ENCODE peak calls at places on chromosome 4, in nine cellular contexts. P, Z, T, U, S, D, Y, H and O are unnamed samples.

GRCh38 chr4:679571-680083 is 5.3 kb downstream of the MYL5 start:
- DNase-seq in P (no peak), Z (peak), T (peak), U (no peak), S (no peak), D (no peak), Y (no peak), H (no peak), O (no peak)

GRCh38 chr4:182201871-182202270 is 41.3 kb upstream of the TENM3 start:
- DNase-seq in P (no peak), Z (no peak), T (no peak), U (no peak), S (no peak), D (no peak), Y (no peak), H (no peak), O (no peak)

GRCh38 chr4:168656946-168657473 is 160.2 kb downstream of the PALLD start:
- DNase-seq in P (no peak), Z (no peak), T (no peak), U (no peak), S (no peak), D (no peak), Y (no peak), H (no peak), O (no peak)

GRCh38 chr4:907691-908437 is 24.3 kb downstream of the GAK start:
- DNase-seq in P (no peak), Z (peak), T (no peak), U (no peak), S (no peak), D (no peak), Y (no peak), H (no peak), O (no peak)

GRCh38 chr4:53105313-53105712 is 243.2 kb downstream of the RASL11B start:
- DNase-seq in P (no peak), Z (no peak), T (no peak), U (peak), S (no peak), D (no peak), Y (no peak), H (no peak), O (no peak)

GRCh38 chr4:90904018-90904417 is 776.8 kb downstream of the CCSER1 start:
- DNase-seq in P (no peak), Z (no peak), T (no peak), U (no peak), S (no peak), D (no peak), Y (no peak), H (no peak), O (no peak)

GRCh38 chr4:76954489-76954888 is 4.9 kb downstream of the SEPTIN11 start:
- DNase-seq in P (no peak), Z (no peak), T (no peak), U (no peak), S (no peak), D (no peak), Y (no peak), H (no peak), O (no peak)

GRCh38 chr4:26162095-26162494 is 158.7 kb upstream of the RBPJ start:
- DNase-seq in P (no peak), Z (no peak), T (no peak), U (no peak), S (no peak), D (no peak), Y (no peak), H (no peak), O (no peak)

GRCh38 chr4:122666527-122667245 is 45.8 kb upstream of the IL21 start:
- DNase-seq in P (no peak), Z (no peak), T (no peak), U (no peak), S (no peak), D (peak), Y (peak), H (no peak), O (no peak)

GRCh38 chr4:28557755-28558154 is 1697.1 kb downstream of the STIM2 start:
- DNase-seq in P (no peak), Z (no peak), T (no peak), U (no peak), S (no peak), D (no peak), Y (no peak), H (no peak), O (no peak)

GRCh38 chr4:151418385-151418784 is 9.4 kb downstream of the FHIP1A start:
- DNase-seq in P (no peak), Z (no peak), T (no peak), U (no peak), S (no peak), D (peak), Y (no peak), H (no peak), O (no peak)

GRCh38 chr4:180028682-180029081 is 2214.5 kb upstream of the TENM3 start:
- DNase-seq in P (no peak), Z (no peak), T (peak), U (peak), S (no peak), D (peak), Y (peak), H (no peak), O (no peak)

GRCh38 chr4:138599965-138600364 is 357.8 kb upstream of the SLC7A11 start:
- DNase-seq in P (no peak), Z (no peak), T (no peak), U (no peak), S (no peak), D (no peak), Y (no peak), H (no peak), O (no peak)

GRCh38 chr4:3021627-3022026 is 52.7 kb downstream of the HTT-AS start:
- DNase-seq in P (no peak), Z (peak), T (no peak), U (no peak), S (peak), D (no peak), Y (no peak), H (no peak), O (no peak)

GRCh38 chr4:93897559-93897958 is 69.0 kb downstream of the ATOH1 start:
- DNase-seq in P (no peak), Z (no peak), T (no peak), U (no peak), S (no peak), D (peak), Y (peak), H (no peak), O (no peak)

GRCh38 chr4:55947254-55947882 is 1.4 kb upstream of the CEP135 start:
- DNase-seq in P (no peak), Z (no peak), T (no peak), U (no peak), S (no peak), D (no peak), Y (no peak), H (no peak), O (no peak)

GRCh38 chr4:152500798-152501434 is 35.0 kb downstream of the FBXW7 start:
- DNase-seq in P (peak), Z (no peak), T (peak), U (peak), S (no peak), D (peak), Y (peak), H (no peak), O (no peak)

GRCh38 chr4:47933798-47934197 is 19.4 kb upstream of the NFXL1 start:
- DNase-seq in P (no peak), Z (no peak), T (no peak), U (no peak), S (no peak), D (no peak), Y (peak), H (no peak), O (no peak)

GRCh38 chr4:152850377-152850776 is 70.6 kb downstream of the ARFIP1 start:
- DNase-seq in P (peak), Z (peak), T (peak), U (peak), S (no peak), D (no peak), Y (no peak), H (no peak), O (no peak)

GRCh38 chr4:110550260-110550659 is 72.6 kb downstream of the PITX2 start:
- DNase-seq in P (no peak), Z (no peak), T (no peak), U (no peak), S (no peak), D (peak), Y (no peak), H (no peak), O (no peak)

GRCh38 chr4:37383579-37384229 is 139.2 kb downstream of the NWD2 start:
- DNase-seq in P (no peak), Z (no peak), T (no peak), U (peak), S (no peak), D (peak), Y (peak), H (no peak), O (no peak)

GRCh38 chr4:53545238-53545637 is 46.0 kb downstream of the LNX1 start:
- DNase-seq in P (no peak), Z (no peak), T (no peak), U (no peak), S (no peak), D (no peak), Y (no peak), H (no peak), O (no peak)

GRCh38 chr4:127598656-127599055 is 34.1 kb upstream of the INTU start:
- DNase-seq in P (no peak), Z (no peak), T (no peak), U (no peak), S (no peak), D (no peak), Y (no peak), H (no peak), O (no peak)

GRCh38 chr4:81504685-81505598 is 33.2 kb upstream of the RASGEF1B start:
- DNase-seq in P (peak), Z (peak), T (peak), U (no peak), S (peak), D (no peak), Y (no peak), H (no peak), O (no peak)

DNA sequence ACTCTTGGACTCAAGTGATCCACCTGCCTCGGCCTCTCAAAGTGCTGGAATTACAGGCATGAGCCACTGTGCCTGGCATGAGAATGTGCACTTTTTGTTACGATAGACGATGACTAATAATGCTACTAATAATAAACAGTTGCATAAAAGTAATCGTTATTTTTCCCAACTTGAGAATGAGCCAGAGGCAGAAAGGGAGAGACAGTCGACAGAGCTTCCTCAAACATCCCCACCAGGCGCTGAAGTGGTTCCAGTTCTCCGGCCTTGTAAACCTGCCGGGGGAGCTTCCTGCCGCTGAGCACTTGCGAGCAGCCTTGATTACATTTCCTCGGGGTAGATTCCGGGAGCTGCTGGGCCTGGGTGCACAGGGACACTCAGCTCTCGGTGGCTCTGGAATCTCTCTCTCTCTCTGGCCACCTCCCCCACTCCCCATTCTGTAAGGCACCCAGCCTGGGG is 8.9 kb upstream of the HTRA3 start:
- DNase-seq in P (no peak), Z (no peak), T (peak), U (peak), S (peak), D (no peak), Y (peak), H (no peak), O (no peak)
- H3K27ac ChIP-seq in P (no peak), Z (no peak), T (peak), U (no peak), S (peak), D (no peak), Y (peak), H (no peak), O (peak)

GRCh38 chr4:42716996-42717395 is 60.1 kb upstream of the ATP8A1 start:
- DNase-seq in P (no peak), Z (peak), T (no peak), U (no peak), S (no peak), D (no peak), Y (no peak), H (no peak), O (no peak)
- H3K27ac ChIP-seq in P (no peak), Z (no peak), T (no peak), U (no peak), S (no peak), D (no peak), Y (no peak), H (no peak), O (no peak)

DNA sequence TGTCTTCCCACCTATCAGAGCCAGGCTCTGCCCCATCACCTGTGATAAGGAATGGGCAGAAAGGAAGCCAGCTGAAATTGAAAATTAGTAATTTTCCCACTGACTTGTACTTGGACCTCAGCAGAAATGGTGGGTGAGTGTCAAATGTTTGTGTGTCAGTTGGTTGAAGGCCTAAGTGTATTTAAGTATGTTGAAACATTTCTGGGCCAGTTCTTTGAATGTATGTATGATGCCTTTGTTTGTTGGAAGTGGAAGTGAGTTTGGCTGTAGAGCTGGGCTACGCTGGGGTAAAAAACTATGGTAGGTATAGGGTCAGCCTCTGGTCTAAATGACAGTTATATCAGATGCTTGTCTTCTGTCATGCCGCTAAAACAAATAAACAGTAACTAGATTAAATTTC is 27.7 kb downstream of the JADE1 start:
- DNase-seq in P (no peak), Z (no peak), T (no peak), U (no peak), S (no peak), D (no peak), Y (no peak), H (no peak), O (no peak)
- H3K27ac ChIP-seq in P (no peak), Z (no peak), T (no peak), U (no peak), S (no peak), D (no peak), Y (no peak), H (no peak), O (no peak)

GRCh38 chr4:99201687-99202086 is 17.4 kb downstream of the ADH6 start:
- DNase-seq in P (no peak), Z (no peak), T (no peak), U (no peak), S (no peak), D (no peak), Y (no peak), H (no peak), O (no peak)

GRCh38 chr4:99200148-99200547 is 18.9 kb downstream of the ADH6 start:
- DNase-seq in P (no peak), Z (no peak), T (no peak), U (no peak), S (no peak), D (no peak), Y (no peak), H (no peak), O (no peak)

GRCh38 chr4:99202094-99202493 is 17.0 kb downstream of the ADH6 start:
- DNase-seq in P (no peak), Z (no peak), T (no peak), U (no peak), S (no peak), D (no peak), Y (no peak), H (no peak), O (no peak)

GRCh38 chr4:99205104-99205979 is 13.7 kb downstream of the ADH6 start:
- DNase-seq in P (no peak), Z (no peak), T (peak), U (no peak), S (no peak), D (no peak), Y (no peak), H (no peak), O (no peak)

GRCh38 chr4:99202536-99202935 is 16.5 kb downstream of the ADH6 start:
- DNase-seq in P (no peak), Z (no peak), T (no peak), U (no peak), S (peak), D (no peak), Y (no peak), H (no peak), O (no peak)
- H3K27ac ChIP-seq in P (no peak), Z (peak), T (peak), U (no peak), S (peak), D (no peak), Y (no peak), H (no peak), O (peak)

DNA sequence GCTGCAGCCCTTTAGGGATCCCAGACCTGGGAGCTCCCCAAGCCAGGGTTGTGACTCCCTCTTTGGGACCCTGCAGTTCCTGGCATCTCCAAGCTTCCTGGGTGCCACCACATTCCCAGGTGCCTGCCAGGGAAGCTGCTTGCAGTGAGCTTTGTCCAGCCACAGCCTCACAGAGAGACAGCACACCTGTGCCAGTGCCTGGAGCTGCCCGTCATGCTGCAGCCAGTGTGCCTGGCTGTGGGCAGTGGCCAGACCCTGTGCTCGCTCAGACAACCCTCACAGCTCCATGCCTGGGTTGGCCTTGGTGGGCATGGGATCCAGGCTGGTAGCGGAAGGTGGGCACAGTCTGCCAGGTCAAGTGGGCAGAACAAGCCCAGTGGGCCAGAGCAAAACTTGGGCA is 36.0 kb downstream of the TMPRSS11A start:
- DNase-seq in P (no peak), Z (peak), T (no peak), U (no peak), S (no peak), D (no peak), Y (no peak), H (no peak), O (no peak)
- H3K27ac ChIP-seq in P (no peak), Z (no peak), T (no peak), U (no peak), S (no peak), D (no peak), Y (no peak), H (no peak), O (no peak)

GRCh38 chr4:183558873-183559272 is 54.0 kb downstream of the ING2 start:
- DNase-seq in P (no peak), Z (no peak), T (no peak), U (no peak), S (no peak), D (no peak), Y (no peak), H (no peak), O (no peak)
- H3K27ac ChIP-seq in P (no peak), Z (no peak), T (no peak), U (no peak), S (no peak), D (no peak), Y (no peak), H (no peak), O (no peak)

GRCh38 chr4:83043801-83044407 is 8.9 kb downstream of the COPS4 start:
- DNase-seq in P (no peak), Z (no peak), T (no peak), U (no peak), S (no peak), D (no peak), Y (no peak), H (no peak), O (no peak)
- H3K27ac ChIP-seq in P (no peak), Z (no peak), T (no peak), U (no peak), S (no peak), D (no peak), Y (no peak), H (no peak), O (no peak)

DNA sequence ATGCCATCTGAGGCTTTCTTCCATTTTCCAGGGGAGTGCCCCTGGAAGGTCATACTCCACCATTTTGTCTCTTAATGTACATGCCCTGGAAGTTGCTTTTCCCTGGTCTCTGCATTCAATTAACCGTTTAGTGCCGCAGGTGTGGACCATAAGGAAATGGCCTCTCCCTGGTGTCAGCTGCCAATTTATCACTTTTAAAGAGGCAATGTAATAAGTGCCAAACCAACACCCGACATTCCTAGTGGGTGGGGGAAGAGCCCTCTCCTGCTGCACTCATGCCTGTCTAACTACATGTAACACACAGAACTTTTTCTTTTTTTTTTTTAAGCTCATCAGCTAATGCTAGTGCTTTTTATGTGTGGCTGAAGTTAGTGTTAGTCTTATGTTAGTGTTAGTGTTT is 7.1 kb upstream of the BST1 start:
- DNase-seq in P (no peak), Z (no peak), T (no peak), U (no peak), S (no peak), D (no peak), Y (no peak), H (no peak), O (no peak)
- H3K27ac ChIP-seq in P (no peak), Z (no peak), T (no peak), U (no peak), S (no peak), D (no peak), Y (peak), H (no peak), O (no peak)

GRCh38 chr4:22476011-22476410 is 39.9 kb downstream of the ADGRA3 start:
- DNase-seq in P (no peak), Z (no peak), T (no peak), U (no peak), S (no peak), D (no peak), Y (no peak), H (no peak), O (no peak)
- H3K27ac ChIP-seq in P (no peak), Z (no peak), T (no peak), U (no peak), S (no peak), D (no peak), Y (no peak), H (no peak), O (no peak)